ENCODE peak calls at places on chromosome 2, in six cellular contexts. Y is foreskin fibroblast, Q is head of caudate nucleus, R is NCI-H146, C is ovary, J is GM04504. F is an unnamed sample.

GRCh38 chr2:59195851-59196250 is 954.7 kb upstream of the FANCL start:
- DNase-seq in Y (no peak), Q (no peak), R (no peak), C (no peak), J (no peak), F (no peak)

GRCh38 chr2:71330585-71331330 is 824 bp upstream of the ZNF638 start:
- DNase-seq in Y (no peak), Q (no peak), R (no peak), C (no peak), J (no peak), F (no peak)

GRCh38 chr2:101858910-101859309 is 132.8 kb upstream of the IL1R2 start:
- DNase-seq in Y (no peak), Q (no peak), R (no peak), C (no peak), J (no peak), F (no peak)

GRCh38 chr2:117941693-117942092 is 72.2 kb downstream of the CCDC93 start:
- DNase-seq in Y (no peak), Q (no peak), R (no peak), C (no peak), J (no peak), F (no peak)

GRCh38 chr2:112819081-112819480 is 17.5 kb downstream of the IL1B start:
- DNase-seq in Y (no peak), Q (no peak), R (no peak), C (no peak), J (no peak), F (no peak)

GRCh38 chr2:210429403-210430137 is 47.0 kb downstream of the LANCL1 start:
- DNase-seq in Y (no peak), Q (no peak), R (no peak), C (no peak), J (no peak), F (no peak)

GRCh38 chr2:171957061-171957460 is 34.8 kb downstream of the HAT1 start:
- DNase-seq in Y (peak), Q (no peak), R (peak), C (no peak), J (peak), F (no peak)

GRCh38 chr2:99278793-99279291 is 22.2 kb downstream of the LYG1 start:
- DNase-seq in Y (peak), Q (no peak), R (no peak), C (peak), J (peak), F (no peak)

GRCh38 chr2:97747285-97747684 is 33.9 kb downstream of the ZAP70 start:
- DNase-seq in Y (no peak), Q (no peak), R (no peak), C (no peak), J (no peak), F (no peak)

GRCh38 chr2:111930404-111930803 is 32.0 kb downstream of the MERTK start:
- DNase-seq in Y (no peak), Q (no peak), R (no peak), C (no peak), J (no peak), F (no peak)

GRCh38 chr2:149648282-149649030 is 60.9 kb upstream of the MMADHC start:
- DNase-seq in Y (peak), Q (no peak), R (no peak), C (no peak), J (peak), F (no peak)

GRCh38 chr2:231692847-231693246 is 15.5 kb upstream of the PTMA start:
- DNase-seq in Y (no peak), Q (no peak), R (no peak), C (no peak), J (no peak), F (no peak)

GRCh38 chr2:141137121-141137693 is 993.6 kb downstream of the LRP1B start:
- DNase-seq in Y (no peak), Q (no peak), R (no peak), C (no peak), J (no peak), F (no peak)

GRCh38 chr2:120235681-120236080 is 12.5 kb upstream of the TMEM185B start:
- DNase-seq in Y (no peak), Q (no peak), R (no peak), C (no peak), J (no peak), F (peak)

GRCh38 chr2:14422426-14422825 is 210.1 kb upstream of the LRATD1 start:
- DNase-seq in Y (no peak), Q (no peak), R (no peak), C (no peak), J (no peak), F (no peak)

GRCh38 chr2:196247979-196248286 is 76.6 kb upstream of the STK17B start:
- DNase-seq in Y (no peak), Q (no peak), R (no peak), C (no peak), J (no peak), F (no peak)

GRCh38 chr2:69773201-69773600 is 31.3 kb downstream of the ANXA4 start:
- DNase-seq in Y (peak), Q (peak), R (no peak), C (no peak), J (no peak), F (no peak)

GRCh38 chr2:127584516-127585033 is 49.1 kb downstream of the MYO7B start:
- DNase-seq in Y (no peak), Q (no peak), R (no peak), C (no peak), J (no peak), F (peak)

GRCh38 chr2:193841389-193842150 is 1646.8 kb upstream of the TMEFF2 start:
- DNase-seq in Y (no peak), Q (no peak), R (no peak), C (no peak), J (no peak), F (no peak)

GRCh38 chr2:218066946-218067515 is 2.0 kb upstream of the RUFY4 start:
- DNase-seq in Y (no peak), Q (no peak), R (no peak), C (no peak), J (no peak), F (no peak)